ENCODE peak calls at places on chromosome 6, in nine cellular contexts. A is upper lobe of right lung, D is thoracic aorta, E is RWPE1, K is left lung, W is AG04450, P is GM23248, M is fibroblast of lung, J is right lobe of liver. Y is an unnamed sample.

GRCh38 chr6:138736640-138737039 is 36.9 kb upstream of the CCDC28A start:
- DNase-seq in W (no peak), J (no peak), M (peak), P (no peak), E (no peak), A (no peak), K (no peak), D (no peak), Y (no peak)

GRCh38 chr6:100203391-100203790 is 209.4 kb upstream of the MCHR2 start:
- DNase-seq in P (peak), D (no peak), A (no peak), E (peak), K (no peak), W (peak), J (no peak), M (peak), Y (no peak)

GRCh38 chr6:139161817-139162284 is 27.0 kb downstream of the HECA start:
- DNase-seq in D (no peak), W (no peak), E (no peak), K (no peak), M (peak), P (peak), J (no peak), A (no peak), Y (peak)

GRCh38 chr6:142851601-142852000 is 93.4 kb downstream of the HIVEP2 start:
- DNase-seq in P (peak), E (no peak), A (no peak), M (no peak), D (no peak), K (no peak), W (no peak), J (no peak), Y (no peak)

GRCh38 chr6:46378161-46378881 is 112.9 kb downstream of the RCAN2 start:
- DNase-seq in J (no peak), M (no peak), E (no peak), D (no peak), K (no peak), W (no peak), P (no peak), A (no peak), Y (no peak)

GRCh38 chr6:36386495-36387439 is 702 bp downstream of the ETV7 start:
- DNase-seq in M (peak), K (peak), J (peak), P (peak), E (peak), W (peak), D (no peak), A (peak), Y (peak)

GRCh38 chr6:137191670-137192069 is 18.2 kb upstream of the IL22RA2 start:
- DNase-seq in W (no peak), M (no peak), J (no peak), E (no peak), P (no peak), A (no peak), D (no peak), K (no peak), Y (no peak)

GRCh38 chr6:151071295-151071694 is 168.5 kb upstream of the AKAP12 start:
- DNase-seq in K (no peak), P (peak), M (peak), A (no peak), J (peak), E (no peak), D (peak), W (peak), Y (no peak)

GRCh38 chr6:77292564-77293546 is 170.4 kb downstream of the HTR1B start:
- DNase-seq in W (peak), A (no peak), D (no peak), E (peak), K (no peak), P (peak), M (peak), J (no peak), Y (no peak)

GRCh38 chr6:42046491-42047219 is 3.7 kb upstream of the TAF8 start:
- DNase-seq in J (no peak), E (no peak), D (no peak), A (peak), M (peak), P (peak), K (no peak), W (no peak), Y (no peak)

GRCh38 chr6:130837067-130837466 is 9.9 kb downstream of the SMLR1 start:
- DNase-seq in A (no peak), J (no peak), D (no peak), W (no peak), K (no peak), P (no peak), E (no peak), M (no peak), Y (no peak)

GRCh38 chr6:89313006-89313405 is 2.1 kb downstream of the GABRR2 start:
- DNase-seq in E (no peak), K (no peak), D (peak), A (no peak), P (peak), J (no peak), W (peak), M (peak), Y (no peak)

GRCh38 chr6:128964233-128964755 is 81.4 kb downstream of the LAMA2 start:
- DNase-seq in D (no peak), E (no peak), K (no peak), M (no peak), J (no peak), P (peak), W (no peak), A (no peak), Y (no peak)

GRCh38 chr6:113481441-113481840 is 375.7 kb upstream of the MARCKS start:
- DNase-seq in P (peak), J (no peak), W (no peak), M (no peak), D (no peak), A (no peak), E (no peak), K (no peak), Y (no peak)

GRCh38 chr6:162964703-162965140 is 236.9 kb downstream of the PACRG start:
- DNase-seq in J (no peak), P (peak), M (peak), K (peak), D (no peak), A (no peak), W (peak), E (peak), Y (no peak)

GRCh38 chr6:138546733-138547185 is 47.5 kb upstream of the NHSL1 start:
- DNase-seq in A (no peak), P (peak), D (no peak), W (no peak), K (no peak), J (no peak), M (peak), E (peak), Y (no peak)

GRCh38 chr6:1407499-1407990 is 18.2 kb downstream of the FOXF2 start:
- DNase-seq in W (no peak), J (no peak), E (no peak), P (peak), M (no peak), A (no peak), K (no peak), D (no peak), Y (no peak)

GRCh38 chr6:112626468-112627082 is 279.4 kb downstream of the RFPL4B start:
- DNase-seq in E (no peak), D (no peak), P (peak), M (peak), K (no peak), J (no peak), W (peak), A (no peak), Y (no peak)

GRCh38 chr6:2958802-2959201 is 12.6 kb downstream of the SERPINB6 start:
- DNase-seq in W (no peak), D (no peak), M (no peak), P (no peak), E (no peak), K (no peak), A (no peak), J (no peak), Y (no peak)

GRCh38 chr6:143745160-143746133 is 67.7 kb downstream of the PHACTR2 start:
- DNase-seq in E (no peak), D (no peak), A (peak), W (peak), K (peak), P (peak), M (peak), J (no peak), Y (no peak)

DNA sequence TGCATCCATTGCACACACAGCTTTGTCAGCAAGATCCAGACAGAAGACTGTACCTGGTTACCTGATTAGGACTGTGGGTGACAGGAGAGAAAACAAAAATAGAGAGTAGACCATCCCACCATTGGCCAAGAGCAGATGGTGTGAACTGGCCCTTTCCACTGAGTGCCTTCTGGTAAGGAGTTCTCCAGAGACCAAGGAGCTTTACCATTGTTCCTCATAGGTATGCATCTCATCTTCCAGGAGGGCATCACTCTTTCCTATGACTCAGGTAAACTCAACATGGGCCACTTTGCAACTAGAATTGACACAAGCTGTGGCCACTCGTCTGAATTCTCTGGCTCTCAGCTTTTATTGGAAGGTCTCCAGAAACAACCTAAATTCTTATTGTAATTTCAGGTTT is 180.7 kb upstream of the PHACTR1 start:
- DNase-seq in E (no peak), K (no peak), J (no peak), P (no peak), W (no peak), M (no peak), A (no peak), D (no peak), Y (no peak)
- H3K27ac ChIP-seq in E (no peak), K (no peak), J (no peak), P (no peak), W (no peak), M (no peak), A (no peak), D (no peak), Y (no peak)

GRCh38 chr6:156974897-156975296 is 197.7 kb downstream of the ARID1B start:
- DNase-seq in A (no peak), K (no peak), M (no peak), W (no peak), D (no peak), J (no peak), E (no peak), P (no peak), Y (no peak)
- H3K27ac ChIP-seq in A (no peak), K (no peak), M (no peak), W (no peak), D (no peak), J (no peak), E (no peak), P (no peak), Y (no peak)

GRCh38 chr6:147214248-147215227 is 10.3 kb downstream of the STXBP5 start:
- DNase-seq in P (no peak), D (no peak), W (no peak), A (no peak), K (no peak), E (no peak), J (no peak), M (no peak), Y (no peak)
- H3K27ac ChIP-seq in P (no peak), D (no peak), W (no peak), A (no peak), K (no peak), E (no peak), J (no peak), M (no peak), Y (no peak)

GRCh38 chr6:52368002-52368401 is 6.1 kb downstream of the PAQR8 start:
- DNase-seq in P (no peak), W (no peak), A (no peak), M (no peak), K (no peak), D (no peak), J (no peak), E (no peak), Y (no peak)
- H3K27ac ChIP-seq in P (no peak), W (no peak), A (no peak), M (no peak), K (no peak), D (no peak), J (no peak), E (no peak), Y (no peak)

DNA sequence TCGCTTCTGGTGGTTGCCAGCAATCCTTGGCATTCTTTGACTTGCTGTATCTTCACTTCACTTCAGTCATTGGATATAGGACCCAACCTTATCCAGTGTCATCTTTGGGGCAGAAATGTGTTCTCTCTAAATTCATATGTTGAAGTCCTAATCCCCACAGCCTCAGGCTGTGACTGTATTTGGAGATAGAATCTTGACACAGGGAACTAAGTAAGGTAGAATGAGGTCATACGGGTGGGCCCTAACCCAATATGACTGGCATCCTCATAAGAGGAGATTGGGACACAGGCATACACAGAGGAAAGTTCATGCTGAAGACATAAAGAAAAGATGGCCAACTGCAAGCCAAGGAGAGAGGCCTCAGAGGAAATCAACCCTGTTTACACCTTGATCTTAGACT is 51.9 kb upstream of the TPD52L1 start:
- DNase-seq in P (peak), E (no peak), J (no peak), D (no peak), K (no peak), W (no peak), M (peak), A (no peak), Y (no peak)
- H3K27ac ChIP-seq in P (peak), E (no peak), J (no peak), D (peak), K (no peak), W (peak), M (peak), A (peak), Y (no peak)

DNA sequence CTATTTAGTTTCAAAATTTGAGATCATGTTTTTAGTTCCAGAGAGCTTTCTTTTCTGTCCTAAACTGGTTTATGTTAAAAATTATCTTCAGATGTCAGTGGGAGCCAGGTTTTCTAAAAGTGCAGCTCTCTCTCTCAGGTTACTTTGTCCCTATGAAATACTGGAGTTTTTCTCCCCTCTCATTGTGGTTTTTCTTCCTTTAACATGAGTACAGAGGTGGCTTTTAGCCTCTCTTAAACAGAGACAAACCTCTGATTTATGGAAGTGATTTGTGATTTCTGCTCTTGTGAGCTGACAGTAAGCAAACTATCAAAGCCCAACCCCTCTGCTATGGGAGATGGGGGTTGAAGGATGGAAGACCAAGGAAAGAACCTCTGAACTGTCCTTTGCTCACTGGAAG is 85.7 kb downstream of the LIN28B start:
- DNase-seq in E (no peak), J (no peak), W (no peak), P (no peak), M (no peak), K (no peak), A (no peak), D (no peak), Y (no peak)
- H3K27ac ChIP-seq in E (no peak), J (no peak), W (no peak), P (no peak), M (no peak), K (no peak), A (no peak), D (no peak), Y (no peak)

GRCh38 chr6:17741507-17741906 is 34.8 kb upstream of the NUP153 start:
- DNase-seq in A (no peak), J (no peak), D (no peak), E (peak), K (no peak), W (no peak), M (no peak), P (no peak), Y (no peak)

GRCh38 chr6:17740559-17741220 is 34.0 kb upstream of the NUP153 start:
- DNase-seq in K (no peak), W (no peak), D (no peak), E (no peak), A (no peak), J (no peak), P (peak), M (no peak), Y (no peak)

GRCh38 chr6:17737704-17738252 is 31.1 kb upstream of the NUP153 start:
- DNase-seq in A (no peak), W (no peak), P (no peak), K (no peak), E (no peak), M (no peak), D (no peak), J (no peak), Y (no peak)
- H3K27ac ChIP-seq in A (no peak), W (no peak), P (no peak), K (no peak), E (no peak), M (no peak), D (no peak), J (no peak), Y (no peak)

DNA sequence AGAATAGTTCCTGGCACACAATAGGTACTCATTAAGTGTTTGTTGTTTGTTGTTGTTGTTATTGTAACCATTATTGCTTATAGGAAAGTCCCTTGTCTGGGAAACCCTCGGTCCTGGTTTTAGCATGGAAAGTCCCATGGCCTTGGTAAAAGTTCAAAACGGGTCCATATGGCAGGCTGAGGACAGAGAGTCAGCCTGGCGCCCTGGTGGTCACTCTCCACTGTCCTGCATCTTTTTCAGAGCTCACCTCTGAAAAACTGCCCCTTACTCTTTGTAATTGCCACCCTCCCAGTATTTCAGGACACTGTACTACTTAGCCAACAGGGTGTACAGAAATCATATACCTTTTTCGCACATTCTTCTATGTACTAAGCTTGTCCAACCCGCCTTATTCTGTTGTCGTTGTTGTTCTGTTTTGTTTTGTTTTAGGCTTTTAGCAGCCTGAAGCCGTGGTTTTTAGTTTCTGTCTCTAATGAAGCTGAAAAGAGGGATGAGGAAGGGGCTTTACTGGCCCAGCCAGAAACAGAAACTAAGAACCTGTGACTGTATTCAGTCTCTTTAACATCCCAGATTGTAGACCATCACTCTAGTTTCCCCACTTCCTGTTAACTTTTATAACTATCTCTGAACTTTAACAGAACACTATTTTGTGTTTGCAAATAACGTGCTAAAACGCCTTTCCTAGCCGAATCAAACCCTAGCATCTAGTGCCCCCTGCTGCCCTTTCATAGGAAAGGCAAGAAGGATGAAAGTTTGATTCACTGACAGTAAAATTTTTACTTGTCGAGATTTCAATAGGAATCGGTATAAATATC is 7.6 kb upstream of the TMEM14A start:
- DNase-seq in P (peak), K (no peak), J (no peak), W (peak), D (no peak), A (no peak), M (peak), E (peak), Y (peak)
- H3K27ac ChIP-seq in P (peak), K (peak), J (no peak), W (no peak), D (no peak), A (peak), M (peak), E (peak), Y (no peak)

DNA sequence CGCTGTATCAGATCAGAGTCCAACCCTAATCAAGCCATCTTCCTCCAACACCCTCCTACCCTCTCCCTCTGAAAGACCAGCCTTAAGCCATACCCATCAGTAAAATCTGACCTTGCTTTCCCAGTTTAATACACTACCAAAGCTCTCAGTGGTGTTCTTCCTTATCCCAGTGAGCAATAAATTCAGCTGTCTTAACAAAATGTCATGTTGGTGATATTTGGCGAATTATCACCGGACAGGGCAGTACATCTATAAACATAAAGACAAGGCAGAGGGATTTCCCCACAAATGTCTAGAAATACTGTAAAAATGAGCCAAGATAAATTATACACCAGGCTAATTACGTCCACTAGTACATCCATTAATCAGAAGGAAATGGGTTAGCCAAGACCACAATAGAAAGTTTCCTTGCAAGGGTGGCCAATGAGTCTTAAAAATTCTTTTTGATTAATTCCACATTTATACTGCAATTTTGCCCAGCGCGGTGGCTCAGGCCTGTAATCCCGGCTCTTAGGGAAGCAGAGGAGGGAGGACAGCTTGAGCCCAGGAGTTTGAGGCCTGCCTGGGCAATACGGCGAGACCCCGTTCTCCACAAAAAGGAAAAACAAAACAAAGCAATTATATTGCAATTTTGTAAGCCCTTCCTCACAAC is 905 bp downstream of the RARS2 start:
- DNase-seq in P (peak), E (no peak), D (no peak), A (no peak), M (peak), J (no peak), K (no peak), W (no peak), Y (no peak)
- H3K27ac ChIP-seq in P (peak), E (peak), D (peak), A (peak), M (peak), J (no peak), K (peak), W (peak), Y (peak)

DNA sequence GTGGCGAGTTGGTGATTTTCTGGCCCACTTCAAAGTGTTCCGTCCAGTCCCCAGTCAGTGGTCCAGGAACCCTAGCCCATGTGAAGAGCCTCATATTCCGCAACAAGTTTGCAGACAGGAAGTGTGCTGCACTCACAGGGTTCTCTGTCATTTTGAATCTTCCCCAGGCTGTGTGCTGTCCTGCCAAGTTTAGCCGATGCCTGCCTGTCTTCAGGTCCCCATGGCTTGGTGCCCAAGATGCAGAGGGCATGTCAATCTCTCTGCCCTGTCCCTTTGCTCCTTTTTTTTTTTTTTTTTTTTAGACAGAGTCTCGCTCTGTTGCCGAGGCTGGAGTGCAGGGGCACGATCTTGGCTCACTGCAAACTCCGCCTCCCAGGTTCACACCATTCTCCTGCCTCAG is 69.9 kb upstream of the ATXN1 start:
- DNase-seq in K (no peak), W (no peak), P (no peak), J (no peak), E (no peak), A (no peak), D (no peak), M (no peak), Y (no peak)
- H3K27ac ChIP-seq in K (no peak), W (no peak), P (no peak), J (no peak), E (no peak), A (no peak), D (no peak), M (no peak), Y (no peak)